ENCODE peak calls at places on chromosomes 1 and 21, in six cellular contexts. N, W, X, E, A and M are unnamed samples.
A peak's percentile ranks its signal among the peaks of the same experiment; 100 is the strongest.

GRCh38 chr1:53905509-53905908 is 11.5 kb downstream of the DIO1 start:
- DNase-seq in N (no peak), W (no peak), X (no peak), E (no peak), A (no peak), M (no peak)

GRCh38 chr1:182457844-182458243 is 7.9 kb downstream of the RGSL1 start:
- DNase-seq in N (no peak), W (no peak), X (no peak), E (no peak), A (no peak), M (no peak)

GRCh38 chr1:29315262-29315661 is 78.9 kb downstream of the PTPRU start:
- DNase-seq in N (no peak), W (no peak), X (no peak), E (no peak), A (no peak), M (no peak)

GRCh38 chr1:216221260-216221700 is 202.0 kb downstream of the USH2A start:
- DNase-seq in N (peak; percentile 27), W (no peak), X (peak; percentile 20), E (peak; percentile 86), A (peak; percentile 31), M (no peak)

GRCh38 chr1:210448293-210448892 is 119.7 kb downstream of the HHAT start:
- DNase-seq in N (no peak), W (no peak), X (peak; percentile 62), E (peak; percentile 69), A (peak; percentile 36), M (no peak)

GRCh38 chr21:45727390-45727789 is 83.9 kb downstream of the PCBP3 start:
- DNase-seq in N (no peak), W (no peak), X (no peak), E (no peak), A (no peak), M (no peak)

GRCh38 chr1:234780112-234780511 is 170.1 kb upstream of the IRF2BP2 start:
- DNase-seq in N (no peak), W (no peak), X (peak; percentile 21), E (no peak), A (no peak), M (no peak)

GRCh38 chr1:15680131-15680530 is 4.0 kb upstream of the PLEKHM2 start:
- DNase-seq in N (no peak), W (no peak), X (no peak), E (peak; percentile 78), A (no peak), M (no peak)

GRCh38 chr1:6102227-6102845 is 56.6 kb downstream of the KCNAB2 start:
- DNase-seq in N (no peak), W (no peak), X (no peak), E (no peak), A (no peak), M (no peak)

GRCh38 chr1:228348708-228349467 is 57.7 kb downstream of the TRIM11 start:
- DNase-seq in N (no peak), W (no peak), X (no peak), E (no peak), A (no peak), M (peak; percentile 11)

GRCh38 chr1:231871878-231872277 is 245.3 kb downstream of the DISC1 start:
- DNase-seq in N (no peak), W (no peak), X (no peak), E (no peak), A (no peak), M (no peak)

GRCh38 chr1:245702346-245702745 is 547.6 kb downstream of the KIF26B start:
- DNase-seq in N (no peak), W (no peak), X (no peak), E (no peak), A (no peak), M (no peak)

GRCh38 chr1:186643600-186643999 is 36.6 kb downstream of the PTGS2 start:
- DNase-seq in N (no peak), W (no peak), X (no peak), E (peak; percentile 35), A (peak; percentile 22), M (no peak)

GRCh38 chr1:183841950-183842816 is 37.3 kb downstream of the RGL1 start:
- DNase-seq in N (peak; percentile 85), W (no peak), X (peak; percentile 80), E (peak; percentile 97), A (no peak), M (no peak)

GRCh38 chr1:190376067-190376466 is 101.6 kb downstream of the BRINP3 start:
- DNase-seq in N (no peak), W (no peak), X (no peak), E (no peak), A (no peak), M (no peak)

GRCh38 chr1:198679535-198680173 is 40.8 kb downstream of the PTPRC start:
- DNase-seq in N (no peak), W (no peak), X (no peak), E (no peak), A (no peak), M (no peak)

GRCh38 chr1:225657462-225657989 is 4.6 kb upstream of the ENAH start:
- DNase-seq in N (no peak), W (no peak), X (peak; percentile 75), E (peak; percentile 89), A (no peak), M (no peak)

GRCh38 chr1:29390491-29391361 is 154.4 kb downstream of the PTPRU start:
- DNase-seq in N (no peak), W (no peak), X (no peak), E (no peak), A (no peak), M (no peak)

GRCh38 chr1:89259283-89259971 is 13.2 kb downstream of the GBP5 start:
- DNase-seq in N (no peak), W (no peak), X (no peak), E (no peak), A (no peak), M (no peak)

GRCh38 chr1:156467906-156468305 is 32.7 kb downstream of the MEF2D start:
- DNase-seq in N (no peak), W (no peak), X (no peak), E (no peak), A (no peak), M (no peak)

GRCh38 chr1:37767488-37767887 is 2.6 kb upstream of the EPHA10 start:
- DNase-seq in N (no peak), W (no peak), X (no peak), E (no peak), A (no peak), M (no peak)

GRCh38 chr1:37762516-37762915 is 2.4 kb downstream of the EPHA10 start:
- DNase-seq in N (no peak), W (no peak), X (no peak), E (no peak), A (no peak), M (no peak)

GRCh38 chr1:37764888-37765441 is at the start of gene EPHA10:
- DNase-seq in N (no peak), W (no peak), X (no peak), E (no peak), A (no peak), M (no peak)

GRCh38 chr1:37763791-37764741 is 854 bp downstream of the EPHA10 start:
- DNase-seq in N (no peak), W (no peak), X (peak; percentile 21), E (peak; percentile 37), A (no peak), M (peak; percentile 33)

GRCh38 chr1:37765937-37766664 is 1.2 kb upstream of the EPHA10 start:
- DNase-seq in N (no peak), W (no peak), X (no peak), E (no peak), A (no peak), M (no peak)
- H3K4me3 ChIP-seq in N (peak overlapping the region; percentile 18), W (no peak overlapping the region), X (no peak overlapping the region), E (no peak overlapping the region), A (peak overlapping the region; percentile 38), M (no peak overlapping the region)

DNA sequence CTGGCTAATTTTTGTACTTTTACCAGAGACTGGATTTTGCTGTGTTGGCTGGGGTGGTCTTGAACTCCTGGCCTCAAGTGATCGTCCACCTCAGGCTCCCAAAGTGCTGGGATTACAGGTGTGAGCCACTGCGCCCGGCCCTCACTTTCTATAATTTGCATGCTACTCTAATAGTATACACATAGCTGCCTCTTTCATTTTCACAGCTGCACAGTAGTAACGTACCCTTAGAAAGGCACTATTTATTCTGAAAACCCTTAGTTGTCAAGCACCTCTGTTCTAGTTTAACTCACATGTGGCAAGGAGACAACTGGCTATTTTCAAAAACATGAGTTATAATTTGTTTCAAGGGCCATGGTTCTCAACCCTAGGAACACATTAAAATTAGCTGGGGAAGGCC is 17.2 kb downstream of the TPM3 start:
- DNase-seq in N (no peak), W (no peak), X (no peak), E (no peak), A (no peak), M (no peak)
- TF ChIP-seq POLR2A in N (no peak), W (no peak), X (no peak), E (no peak), A (no peak), M (no peak)

DNA sequence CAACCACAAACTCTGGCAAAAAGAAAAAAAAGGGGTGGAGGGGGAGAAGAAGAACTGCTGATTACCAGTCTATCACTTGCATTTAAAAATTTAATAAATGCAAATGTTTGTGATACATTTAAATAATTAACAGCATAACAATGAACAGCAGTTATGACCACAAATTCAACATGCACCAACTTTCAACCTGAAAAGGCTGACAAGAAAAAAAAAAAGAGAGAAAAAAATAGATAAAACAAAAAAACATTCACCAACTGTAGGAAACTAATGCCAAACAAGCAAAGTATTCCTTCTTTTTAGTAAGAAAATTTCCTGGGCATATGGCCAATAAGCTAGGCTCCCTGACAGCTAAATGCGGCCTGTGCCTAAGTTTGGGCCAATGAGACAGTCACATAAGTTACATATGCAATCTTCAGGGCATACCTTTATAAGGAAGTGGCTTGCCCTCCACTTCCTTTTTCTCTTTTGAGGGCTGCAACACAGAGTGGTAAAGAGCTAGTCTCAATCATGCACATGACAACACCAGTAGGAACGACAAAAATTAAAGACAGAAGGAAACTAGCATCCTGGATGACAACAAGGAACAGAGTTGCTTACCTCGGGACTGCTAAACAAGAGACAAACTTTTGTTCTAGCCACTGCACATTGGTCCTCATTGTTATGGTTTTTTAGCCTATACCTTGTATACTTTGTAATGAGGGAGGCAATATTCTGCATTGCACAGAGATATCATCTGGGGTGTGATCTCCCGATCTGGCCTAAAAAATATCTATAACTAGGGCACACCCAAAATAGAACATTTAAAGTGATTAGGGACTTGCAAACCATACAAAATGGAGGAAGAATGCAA is 24.2 kb upstream of the PHTF1 start:
- DNase-seq in N (peak; percentile 55), W (no peak), X (peak; percentile 19), E (peak; percentile 36), A (no peak), M (no peak)
- H3K4me3 ChIP-seq in N (peak overlapping the region; percentile 19), W (no peak overlapping the region), X (no peak overlapping the region), E (no peak overlapping the region), A (no peak overlapping the region), M (no peak overlapping the region)

GRCh38 chr1:244633140-244633539 is 19.8 kb upstream of the DESI2 start:
- DNase-seq in N (no peak), W (no peak), X (no peak), E (no peak), A (no peak), M (no peak)

GRCh38 chr1:244626709-244627108 is 26.2 kb upstream of the DESI2 start:
- DNase-seq in N (no peak), W (no peak), X (no peak), E (no peak), A (no peak), M (no peak)

DNA sequence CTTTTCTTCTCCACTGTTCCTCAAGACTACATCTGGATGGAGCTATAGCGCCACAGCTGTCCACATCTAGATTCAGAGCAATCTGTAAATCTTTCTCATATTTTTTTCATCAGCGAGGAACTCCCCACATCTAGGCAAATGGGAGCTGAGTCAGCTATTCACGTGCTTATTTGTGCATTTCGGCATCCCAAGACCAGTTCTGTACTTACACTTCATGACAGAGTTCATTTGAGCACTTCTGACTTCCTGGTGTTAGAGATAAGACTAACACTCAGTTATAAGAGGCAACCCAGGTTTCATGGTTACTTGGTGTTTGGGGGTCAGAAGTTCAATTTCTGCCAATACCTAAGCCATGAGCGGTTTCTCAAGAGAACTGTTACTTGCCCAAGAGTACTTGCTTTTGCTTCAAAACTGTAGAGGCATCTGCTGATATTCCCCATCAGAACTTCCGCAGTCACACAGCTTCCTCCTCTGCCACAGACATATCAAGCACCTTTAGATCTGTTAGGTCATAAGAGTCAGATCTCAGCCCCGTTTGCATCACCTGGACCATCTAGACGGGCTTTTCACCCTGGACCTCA is 24.1 kb upstream of the DESI2 start:
- DNase-seq in N (no peak), W (no peak), X (no peak), E (peak; percentile 4), A (no peak), M (no peak)
- TF ChIP-seq POLR2A in N (no peak), W (no peak), X (no peak), E (no peak), A (no peak), M (no peak)